ENCODE peak calls at places on chromosomes 4 and X, in five cellular contexts. I is T-helper 1 cell; O is adipocyte; A is HepG2; Y is stimulated activated naive B cell treated with anti-CD40 and anti-IgM and Interleukin-4, amounts not matched to agents 10 μg/mL and 1 μg/mL and 100 μg/mL, for 72 hours. J is an unnamed sample.

GRCh38 chr4:189117426-189117825 is 823.2 kb upstream of the FRG1 start:
- DNase-seq in Y (no peak), O (peak), I (no peak), A (no peak), J (no peak)

GRCh38 chrX:11462136-11462535 is 168.9 kb downstream of the AMELX start:
- DNase-seq in A (peak), I (no peak), O (peak), Y (no peak), J (no peak)

GRCh38 chr4:16082038-16082423 is 1.8 kb downstream of the PROM1 start:
- DNase-seq in Y (no peak), O (no peak), I (no peak), A (no peak), J (no peak)

GRCh38 chrX:149831473-149831872 is 49.5 kb upstream of the MAGEA8 start:
- DNase-seq in O (no peak), I (no peak), Y (no peak), A (no peak), J (no peak)

GRCh38 chr4:7434766-7435150 is at the start of gene PSAPL1:
- DNase-seq in O (peak), I (no peak), A (peak), Y (no peak), J (no peak)

GRCh38 chr4:14559641-14560040 is 442.6 kb upstream of the CPEB2 start:
- DNase-seq in Y (no peak), O (no peak), A (no peak), I (no peak), J (no peak)

GRCh38 chr4:37219251-37219650 is 25.3 kb upstream of the NWD2 start:
- DNase-seq in Y (no peak), O (no peak), A (no peak), I (no peak), J (no peak)

GRCh38 chr4:124262211-124263179 is 450.0 kb downstream of the ANKRD50 start:
- DNase-seq in O (peak), A (peak), I (no peak), Y (peak), J (no peak)

GRCh38 chrX:50081282-50081955 is 119.4 kb downstream of the AKAP4 start:
- DNase-seq in I (no peak), A (peak), O (peak), Y (no peak), J (no peak)

GRCh38 chr4:101931619-101932018 is 141.1 kb downstream of the BANK1 start:
- DNase-seq in Y (no peak), I (no peak), A (no peak), O (no peak), J (no peak)

GRCh38 chr4:1249731-1250526 is 999 bp upstream of the CTBP1 start:
- DNase-seq in O (no peak), Y (peak), I (peak), A (peak), J (no peak)